ENCODE peak calls at places on chromosomes 1 and 21, in ten cellular contexts. One of them, this sample, is unnamed.

GRCh38 chr1:92277105-92277504 is 21.7 kb downstream of the GLMN start:
- DNase-seq in HFF-Myc: peak
- DNase-seq in PC-3: peak
- DNase-seq in AG08396: no peak
- DNase-seq in HT1080: peak
- DNase-seq in cerebellar cortex: no peak
- DNase-seq in GM06990: no peak
- DNase-seq in HCT116: no peak
- DNase-seq in tibial nerve: no peak
- DNase-seq in CD4-positive, alpha-beta T cell: no peak
- DNase-seq in this sample: no peak

GRCh38 chr1:74729741-74730478 is 2.9 kb downstream of the CRYZ start:
- DNase-seq in HFF-Myc: peak
- DNase-seq in PC-3: peak
- DNase-seq in AG08396: peak
- DNase-seq in HT1080: peak
- DNase-seq in cerebellar cortex: no peak
- DNase-seq in GM06990: no peak
- DNase-seq in HCT116: peak
- DNase-seq in tibial nerve: no peak
- DNase-seq in CD4-positive, alpha-beta T cell: no peak
- DNase-seq in this sample: no peak

GRCh38 chr1:245684111-245684510 is 529.3 kb downstream of the KIF26B start:
- DNase-seq in HFF-Myc: no peak
- DNase-seq in PC-3: no peak
- DNase-seq in AG08396: no peak
- DNase-seq in HT1080: no peak
- DNase-seq in cerebellar cortex: no peak
- DNase-seq in GM06990: no peak
- DNase-seq in HCT116: no peak
- DNase-seq in tibial nerve: no peak
- DNase-seq in CD4-positive, alpha-beta T cell: no peak
- DNase-seq in this sample: no peak

GRCh38 chr1:241610056-241610815 is 29.9 kb downstream of the CHML start:
- DNase-seq in HFF-Myc: no peak
- DNase-seq in PC-3: peak
- DNase-seq in AG08396: peak
- DNase-seq in HT1080: no peak
- DNase-seq in cerebellar cortex: no peak
- DNase-seq in GM06990: no peak
- DNase-seq in HCT116: no peak
- DNase-seq in tibial nerve: no peak
- DNase-seq in CD4-positive, alpha-beta T cell: no peak
- DNase-seq in this sample: no peak

GRCh38 chr1:167548059-167548932 is 5.3 kb downstream of the CREG1 start:
- DNase-seq in HFF-Myc: no peak
- DNase-seq in PC-3: no peak
- DNase-seq in AG08396: peak
- DNase-seq in HT1080: no peak
- DNase-seq in cerebellar cortex: no peak
- DNase-seq in GM06990: no peak
- DNase-seq in HCT116: no peak
- DNase-seq in tibial nerve: no peak
- DNase-seq in CD4-positive, alpha-beta T cell: no peak
- DNase-seq in this sample: no peak

GRCh38 chr1:202806845-202807366 is 1.3 kb downstream of the KDM5B start:
- DNase-seq in HFF-Myc: no peak
- DNase-seq in PC-3: peak
- DNase-seq in AG08396: no peak
- DNase-seq in HT1080: no peak
- DNase-seq in cerebellar cortex: peak
- DNase-seq in GM06990: peak
- DNase-seq in HCT116: no peak
- DNase-seq in tibial nerve: no peak
- DNase-seq in CD4-positive, alpha-beta T cell: peak
- DNase-seq in this sample: no peak

GRCh38 chr1:58581641-58582040 is 4.6 kb upstream of the TACSTD2 start:
- DNase-seq in HFF-Myc: no peak
- DNase-seq in PC-3: no peak
- DNase-seq in AG08396: no peak
- DNase-seq in HT1080: no peak
- DNase-seq in cerebellar cortex: no peak
- DNase-seq in GM06990: no peak
- DNase-seq in HCT116: no peak
- DNase-seq in tibial nerve: no peak
- DNase-seq in CD4-positive, alpha-beta T cell: no peak
- DNase-seq in this sample: no peak

GRCh38 chr1:211677659-211678058 is 2.2 kb upstream of the NEK2 start:
- DNase-seq in HFF-Myc: no peak
- DNase-seq in PC-3: no peak
- DNase-seq in AG08396: no peak
- DNase-seq in HT1080: no peak
- DNase-seq in cerebellar cortex: no peak
- DNase-seq in GM06990: peak
- DNase-seq in HCT116: no peak
- DNase-seq in tibial nerve: no peak
- DNase-seq in CD4-positive, alpha-beta T cell: no peak
- DNase-seq in this sample: no peak

GRCh38 chr1:98368995-98369394 is 292.5 kb upstream of the SNX7 start:
- DNase-seq in HFF-Myc: no peak
- DNase-seq in PC-3: no peak
- DNase-seq in AG08396: no peak
- DNase-seq in HT1080: no peak
- DNase-seq in cerebellar cortex: no peak
- DNase-seq in GM06990: no peak
- DNase-seq in HCT116: no peak
- DNase-seq in tibial nerve: no peak
- DNase-seq in CD4-positive, alpha-beta T cell: no peak
- DNase-seq in this sample: no peak

GRCh38 chr1:212982430-212983152 is 32.2 kb downstream of the VASH2 start:
- DNase-seq in HFF-Myc: no peak
- DNase-seq in PC-3: no peak
- DNase-seq in AG08396: no peak
- DNase-seq in HT1080: no peak
- DNase-seq in cerebellar cortex: peak
- DNase-seq in GM06990: no peak
- DNase-seq in HCT116: no peak
- DNase-seq in tibial nerve: no peak
- DNase-seq in CD4-positive, alpha-beta T cell: no peak
- DNase-seq in this sample: no peak

GRCh38 chr1:20386682-20387081 is 96.0 kb downstream of the VWA5B1 start:
- DNase-seq in HFF-Myc: no peak
- DNase-seq in PC-3: no peak
- DNase-seq in AG08396: no peak
- DNase-seq in HT1080: no peak
- DNase-seq in cerebellar cortex: no peak
- DNase-seq in GM06990: no peak
- DNase-seq in HCT116: no peak
- DNase-seq in tibial nerve: no peak
- DNase-seq in CD4-positive, alpha-beta T cell: no peak
- DNase-seq in this sample: no peak

GRCh38 chr1:50700226-50701020 is 259.6 kb downstream of the FAF1 start:
- DNase-seq in HFF-Myc: no peak
- DNase-seq in PC-3: no peak
- DNase-seq in AG08396: no peak
- DNase-seq in HT1080: no peak
- DNase-seq in cerebellar cortex: peak
- DNase-seq in GM06990: no peak
- DNase-seq in HCT116: no peak
- DNase-seq in tibial nerve: no peak
- DNase-seq in CD4-positive, alpha-beta T cell: no peak
- DNase-seq in this sample: no peak

GRCh38 chr21:25496825-25497482 is 110.3 kb downstream of the MRPL39 start:
- DNase-seq in HFF-Myc: no peak
- DNase-seq in PC-3: no peak
- DNase-seq in AG08396: peak
- DNase-seq in HT1080: no peak
- DNase-seq in cerebellar cortex: no peak
- DNase-seq in GM06990: peak
- DNase-seq in HCT116: no peak
- DNase-seq in tibial nerve: no peak
- DNase-seq in CD4-positive, alpha-beta T cell: no peak
- DNase-seq in this sample: no peak

GRCh38 chr21:28832013-28832714 is 160.5 kb downstream of the LTN1 start:
- DNase-seq in HFF-Myc: no peak
- DNase-seq in PC-3: peak
- DNase-seq in AG08396: no peak
- DNase-seq in HT1080: peak
- DNase-seq in cerebellar cortex: peak
- DNase-seq in GM06990: no peak
- DNase-seq in HCT116: no peak
- DNase-seq in tibial nerve: no peak
- DNase-seq in CD4-positive, alpha-beta T cell: no peak
- DNase-seq in this sample: no peak

GRCh38 chr21:36166705-36167104 is 10.1 kb downstream of the DOP1B start:
- DNase-seq in HFF-Myc: no peak
- DNase-seq in PC-3: no peak
- DNase-seq in AG08396: no peak
- DNase-seq in HT1080: no peak
- DNase-seq in cerebellar cortex: peak
- DNase-seq in GM06990: no peak
- DNase-seq in HCT116: no peak
- DNase-seq in tibial nerve: no peak
- DNase-seq in CD4-positive, alpha-beta T cell: no peak
- DNase-seq in this sample: no peak

GRCh38 chr1:157390646-157391045 is 161.7 kb downstream of the FCRL5 start:
- DNase-seq in HFF-Myc: peak
- DNase-seq in PC-3: peak
- DNase-seq in AG08396: peak
- DNase-seq in HT1080: peak
- DNase-seq in cerebellar cortex: no peak
- DNase-seq in GM06990: no peak
- DNase-seq in HCT116: no peak
- DNase-seq in tibial nerve: no peak
- DNase-seq in CD4-positive, alpha-beta T cell: no peak
- DNase-seq in this sample: no peak

GRCh38 chr21:35779690-35780570 is 280.4 kb downstream of the SETD4 start:
- DNase-seq in HFF-Myc: peak
- DNase-seq in PC-3: peak
- DNase-seq in AG08396: peak
- DNase-seq in HT1080: peak
- DNase-seq in cerebellar cortex: no peak
- DNase-seq in GM06990: no peak
- DNase-seq in HCT116: no peak
- DNase-seq in tibial nerve: no peak
- DNase-seq in CD4-positive, alpha-beta T cell: no peak
- DNase-seq in this sample: no peak

GRCh38 chr1:2383576-2383975 is 7.8 kb downstream of the MORN1 start:
- DNase-seq in HFF-Myc: no peak
- DNase-seq in PC-3: no peak
- DNase-seq in AG08396: no peak
- DNase-seq in HT1080: no peak
- DNase-seq in cerebellar cortex: no peak
- DNase-seq in GM06990: no peak
- DNase-seq in HCT116: no peak
- DNase-seq in tibial nerve: no peak
- DNase-seq in CD4-positive, alpha-beta T cell: no peak
- DNase-seq in this sample: no peak

GRCh38 chr21:45929477-45929876 is 52.1 kb upstream of the COL6A1 start:
- DNase-seq in HFF-Myc: no peak
- DNase-seq in PC-3: no peak
- DNase-seq in AG08396: no peak
- DNase-seq in HT1080: no peak
- DNase-seq in cerebellar cortex: no peak
- DNase-seq in GM06990: no peak
- DNase-seq in HCT116: no peak
- DNase-seq in tibial nerve: no peak
- DNase-seq in CD4-positive, alpha-beta T cell: no peak
- DNase-seq in this sample: no peak

GRCh38 chr1:24081190-24081589 is 30.7 kb downstream of the MYOM3 start:
- DNase-seq in HFF-Myc: no peak
- DNase-seq in PC-3: no peak
- DNase-seq in AG08396: no peak
- DNase-seq in HT1080: no peak
- DNase-seq in cerebellar cortex: no peak
- DNase-seq in GM06990: no peak
- DNase-seq in HCT116: no peak
- DNase-seq in tibial nerve: no peak
- DNase-seq in CD4-positive, alpha-beta T cell: no peak
- DNase-seq in this sample: no peak

GRCh38 chr1:243452092-243452491 is 196.3 kb downstream of the SDCCAG8 start:
- DNase-seq in HFF-Myc: no peak
- DNase-seq in PC-3: no peak
- DNase-seq in AG08396: no peak
- DNase-seq in HT1080: no peak
- DNase-seq in cerebellar cortex: no peak
- DNase-seq in GM06990: no peak
- DNase-seq in HCT116: no peak
- DNase-seq in tibial nerve: no peak
- DNase-seq in CD4-positive, alpha-beta T cell: no peak
- DNase-seq in this sample: no peak

GRCh38 chr1:17582124-17582768 is 42.7 kb downstream of the ARHGEF10L start:
- DNase-seq in HFF-Myc: no peak
- DNase-seq in PC-3: no peak
- DNase-seq in AG08396: no peak
- DNase-seq in HT1080: no peak
- DNase-seq in cerebellar cortex: no peak
- DNase-seq in GM06990: no peak
- DNase-seq in HCT116: no peak
- DNase-seq in tibial nerve: no peak
- DNase-seq in CD4-positive, alpha-beta T cell: no peak
- DNase-seq in this sample: no peak

GRCh38 chr1:94025383-94026340 is 95.3 kb downstream of the ABCA4 start:
- DNase-seq in HFF-Myc: no peak
- DNase-seq in PC-3: peak
- DNase-seq in AG08396: peak
- DNase-seq in HT1080: peak
- DNase-seq in cerebellar cortex: peak
- DNase-seq in GM06990: no peak
- DNase-seq in HCT116: peak
- DNase-seq in tibial nerve: peak
- DNase-seq in CD4-positive, alpha-beta T cell: no peak
- DNase-seq in this sample: peak

GRCh38 chr1:42743302-42744029 is 3.4 kb upstream of the CLDN19 start:
- DNase-seq in HFF-Myc: no peak
- DNase-seq in PC-3: no peak
- DNase-seq in AG08396: no peak
- DNase-seq in HT1080: no peak
- DNase-seq in cerebellar cortex: no peak
- DNase-seq in GM06990: no peak
- DNase-seq in HCT116: no peak
- DNase-seq in tibial nerve: no peak
- DNase-seq in CD4-positive, alpha-beta T cell: no peak
- DNase-seq in this sample: no peak

GRCh38 chr1:91891486-91891885 is 5.5 kb upstream of the TGFBR3 start:
- DNase-seq in HFF-Myc: no peak
- DNase-seq in PC-3: no peak
- DNase-seq in AG08396: peak
- DNase-seq in HT1080: no peak
- DNase-seq in cerebellar cortex: no peak
- DNase-seq in GM06990: no peak
- DNase-seq in HCT116: no peak
- DNase-seq in tibial nerve: no peak
- DNase-seq in CD4-positive, alpha-beta T cell: no peak
- DNase-seq in this sample: no peak